ENCODE peak calls at places on chromosomes 13 and 19, in ten cellular contexts. One of them, this sample, is unnamed.

GRCh38 chr13:95624020-95624419 is 20.5 kb downstream of the DZIP1 start:
- DNase-seq in HCT116: peak
- DNase-seq in tibial nerve: no peak
- DNase-seq in endothelial cell: peak
- DNase-seq in fibroblast of the aortic adventitia: peak
- DNase-seq in psoas muscle: no peak
- DNase-seq in heart left ventricle: no peak
- DNase-seq in ovary: peak
- DNase-seq in glutamatergic neuron: no peak
- DNase-seq in endothelial cell of umbilical vein: peak
- DNase-seq in this sample: no peak

GRCh38 chr19:15680923-15681322 is 8.0 kb downstream of the CYP4F12 start:
- DNase-seq in endothelial cell: no peak
- DNase-seq in fibroblast of the aortic adventitia: no peak
- DNase-seq in HCT116: no peak
- DNase-seq in tibial nerve: no peak
- DNase-seq in endothelial cell of umbilical vein: no peak
- DNase-seq in heart left ventricle: no peak
- DNase-seq in glutamatergic neuron: no peak
- DNase-seq in psoas muscle: no peak
- DNase-seq in ovary: no peak
- DNase-seq in this sample: no peak

GRCh38 chr19:1259206-1259872 is 9.8 kb upstream of the CIRBP start:
- DNase-seq in tibial nerve: peak
- DNase-seq in glutamatergic neuron: peak
- DNase-seq in psoas muscle: peak
- DNase-seq in HCT116: no peak
- DNase-seq in ovary: peak
- DNase-seq in endothelial cell: peak
- DNase-seq in fibroblast of the aortic adventitia: peak
- DNase-seq in heart left ventricle: peak
- DNase-seq in endothelial cell of umbilical vein: peak
- DNase-seq in this sample: no peak

GRCh38 chr19:37470216-37470615 is 1.1 kb downstream of the ZNF570 start:
- DNase-seq in heart left ventricle: no peak
- DNase-seq in endothelial cell: no peak
- DNase-seq in HCT116: no peak
- DNase-seq in endothelial cell of umbilical vein: no peak
- DNase-seq in tibial nerve: no peak
- DNase-seq in ovary: no peak
- DNase-seq in psoas muscle: no peak
- DNase-seq in fibroblast of the aortic adventitia: no peak
- DNase-seq in glutamatergic neuron: no peak
- DNase-seq in this sample: no peak

GRCh38 chr13:112767506-112768471 is 78.0 kb downstream of the ATP11A start:
- DNase-seq in endothelial cell: no peak
- DNase-seq in ovary: no peak
- DNase-seq in heart left ventricle: no peak
- DNase-seq in glutamatergic neuron: no peak
- DNase-seq in psoas muscle: peak
- DNase-seq in tibial nerve: no peak
- DNase-seq in endothelial cell of umbilical vein: no peak
- DNase-seq in fibroblast of the aortic adventitia: no peak
- DNase-seq in HCT116: no peak
- DNase-seq in this sample: no peak

GRCh38 chr19:46759817-46760333 is 13.6 kb upstream of the STRN4 start:
- DNase-seq in endothelial cell: no peak
- DNase-seq in psoas muscle: peak
- DNase-seq in endothelial cell of umbilical vein: no peak
- DNase-seq in glutamatergic neuron: no peak
- DNase-seq in fibroblast of the aortic adventitia: peak
- DNase-seq in ovary: peak
- DNase-seq in HCT116: no peak
- DNase-seq in heart left ventricle: no peak
- DNase-seq in tibial nerve: peak
- DNase-seq in this sample: no peak

GRCh38 chr13:28831117-28831516 is 11.0 kb downstream of the MTUS2 start:
- DNase-seq in ovary: no peak
- DNase-seq in fibroblast of the aortic adventitia: no peak
- DNase-seq in endothelial cell of umbilical vein: no peak
- DNase-seq in endothelial cell: no peak
- DNase-seq in glutamatergic neuron: no peak
- DNase-seq in tibial nerve: no peak
- DNase-seq in psoas muscle: no peak
- DNase-seq in heart left ventricle: no peak
- DNase-seq in HCT116: no peak
- DNase-seq in this sample: no peak

GRCh38 chr13:47788844-47789243 is 212.2 kb downstream of the SUCLA2 start:
- DNase-seq in glutamatergic neuron: no peak
- DNase-seq in HCT116: no peak
- DNase-seq in heart left ventricle: no peak
- DNase-seq in fibroblast of the aortic adventitia: no peak
- DNase-seq in ovary: no peak
- DNase-seq in endothelial cell: no peak
- DNase-seq in tibial nerve: no peak
- DNase-seq in psoas muscle: no peak
- DNase-seq in endothelial cell of umbilical vein: no peak
- DNase-seq in this sample: no peak

GRCh38 chr19:44277331-44277730 is 17.6 kb downstream of the ZNF233 start:
- DNase-seq in endothelial cell of umbilical vein: no peak
- DNase-seq in endothelial cell: no peak
- DNase-seq in glutamatergic neuron: no peak
- DNase-seq in tibial nerve: no peak
- DNase-seq in heart left ventricle: no peak
- DNase-seq in psoas muscle: no peak
- DNase-seq in fibroblast of the aortic adventitia: no peak
- DNase-seq in HCT116: no peak
- DNase-seq in ovary: no peak
- DNase-seq in this sample: no peak

GRCh38 chr13:41011382-41011956 is 7.6 kb downstream of the ELF1 start:
- DNase-seq in heart left ventricle: no peak
- DNase-seq in endothelial cell: no peak
- DNase-seq in tibial nerve: no peak
- DNase-seq in fibroblast of the aortic adventitia: no peak
- DNase-seq in ovary: no peak
- DNase-seq in psoas muscle: no peak
- DNase-seq in endothelial cell of umbilical vein: no peak
- DNase-seq in glutamatergic neuron: no peak
- DNase-seq in HCT116: no peak
- DNase-seq in this sample: no peak

GRCh38 chr13:79482271-79482970 is 1.5 kb downstream of the NDFIP2 start:
- DNase-seq in glutamatergic neuron: no peak
- DNase-seq in HCT116: no peak
- DNase-seq in psoas muscle: no peak
- DNase-seq in fibroblast of the aortic adventitia: peak
- DNase-seq in ovary: no peak
- DNase-seq in heart left ventricle: no peak
- DNase-seq in tibial nerve: no peak
- DNase-seq in endothelial cell of umbilical vein: no peak
- DNase-seq in endothelial cell: no peak
- DNase-seq in this sample: no peak

GRCh38 chr13:110108348-110109139 is 198.4 kb downstream of the COL4A1 start:
- DNase-seq in HCT116: peak
- DNase-seq in endothelial cell of umbilical vein: peak
- DNase-seq in glutamatergic neuron: peak
- DNase-seq in psoas muscle: peak
- DNase-seq in fibroblast of the aortic adventitia: peak
- DNase-seq in endothelial cell: peak
- DNase-seq in tibial nerve: peak
- DNase-seq in ovary: peak
- DNase-seq in heart left ventricle: peak
- DNase-seq in this sample: peak

GRCh38 chr19:34588249-34588648 is 88.7 kb downstream of the SCGB2B2 start:
- DNase-seq in HCT116: peak
- DNase-seq in psoas muscle: no peak
- DNase-seq in tibial nerve: no peak
- DNase-seq in endothelial cell of umbilical vein: peak
- DNase-seq in ovary: no peak
- DNase-seq in glutamatergic neuron: no peak
- DNase-seq in fibroblast of the aortic adventitia: no peak
- DNase-seq in heart left ventricle: no peak
- DNase-seq in endothelial cell: no peak
- DNase-seq in this sample: peak

GRCh38 chr19:40280608-40281221 is 4.4 kb downstream of the AKT2 start:
- DNase-seq in endothelial cell of umbilical vein: no peak
- DNase-seq in heart left ventricle: no peak
- DNase-seq in glutamatergic neuron: no peak
- DNase-seq in psoas muscle: no peak
- DNase-seq in fibroblast of the aortic adventitia: no peak
- DNase-seq in tibial nerve: no peak
- DNase-seq in ovary: no peak
- DNase-seq in endothelial cell: no peak
- DNase-seq in HCT116: no peak
- DNase-seq in this sample: no peak

GRCh38 chr13:60679131-60679530 is 282.1 kb downstream of the TDRD3 start:
- DNase-seq in HCT116: no peak
- DNase-seq in psoas muscle: no peak
- DNase-seq in ovary: no peak
- DNase-seq in tibial nerve: no peak
- DNase-seq in heart left ventricle: no peak
- DNase-seq in fibroblast of the aortic adventitia: no peak
- DNase-seq in glutamatergic neuron: no peak
- DNase-seq in endothelial cell of umbilical vein: no peak
- DNase-seq in endothelial cell: no peak
- DNase-seq in this sample: no peak

GRCh38 chr19:39372047-39372802 is 18.7 kb downstream of the PAF1 start:
- DNase-seq in heart left ventricle: peak
- DNase-seq in HCT116: no peak
- DNase-seq in endothelial cell: no peak
- DNase-seq in tibial nerve: peak
- DNase-seq in ovary: peak
- DNase-seq in glutamatergic neuron: no peak
- DNase-seq in fibroblast of the aortic adventitia: peak
- DNase-seq in endothelial cell of umbilical vein: peak
- DNase-seq in psoas muscle: peak
- DNase-seq in this sample: peak

GRCh38 chr19:4811328-4812131 is 20.0 kb downstream of the TICAM1 start:
- DNase-seq in endothelial cell: peak
- DNase-seq in fibroblast of the aortic adventitia: peak
- DNase-seq in psoas muscle: peak
- DNase-seq in HCT116: peak
- DNase-seq in ovary: peak
- DNase-seq in heart left ventricle: peak
- DNase-seq in tibial nerve: peak
- DNase-seq in glutamatergic neuron: peak
- DNase-seq in endothelial cell of umbilical vein: peak
- DNase-seq in this sample: peak

GRCh38 chr19:17325881-17326594 is 8.6 kb downstream of the ANO8 start:
- DNase-seq in glutamatergic neuron: no peak
- DNase-seq in ovary: no peak
- DNase-seq in endothelial cell of umbilical vein: no peak
- DNase-seq in tibial nerve: peak
- DNase-seq in psoas muscle: no peak
- DNase-seq in heart left ventricle: no peak
- DNase-seq in fibroblast of the aortic adventitia: peak
- DNase-seq in endothelial cell: no peak
- DNase-seq in HCT116: no peak
- DNase-seq in this sample: no peak

GRCh38 chr13:108508263-108508662 is 121.1 kb upstream of the MYO16 start:
- DNase-seq in glutamatergic neuron: no peak
- DNase-seq in endothelial cell: peak
- DNase-seq in HCT116: peak
- DNase-seq in psoas muscle: no peak
- DNase-seq in fibroblast of the aortic adventitia: peak
- DNase-seq in heart left ventricle: no peak
- DNase-seq in tibial nerve: no peak
- DNase-seq in ovary: no peak
- DNase-seq in endothelial cell of umbilical vein: no peak
- DNase-seq in this sample: no peak
- TF ChIP-seq CTCF in glutamatergic neuron: peak
- TF ChIP-seq CTCF in endothelial cell: no peak
- TF ChIP-seq CTCF in HCT116: peak
- TF ChIP-seq CTCF in psoas muscle: peak
- TF ChIP-seq CTCF in fibroblast of the aortic adventitia: peak
- TF ChIP-seq CTCF in heart left ventricle: peak
- TF ChIP-seq CTCF in tibial nerve: peak
- TF ChIP-seq CTCF in ovary: no peak
- TF ChIP-seq CTCF in endothelial cell of umbilical vein: no peak
- TF ChIP-seq CTCF in this sample: no peak

GRCh38 chr13:33081666-33082065 is 65.4 kb downstream of the KL start:
- DNase-seq in tibial nerve: no peak
- DNase-seq in glutamatergic neuron: no peak
- DNase-seq in ovary: no peak
- DNase-seq in heart left ventricle: no peak
- DNase-seq in endothelial cell of umbilical vein: no peak
- DNase-seq in endothelial cell: no peak
- DNase-seq in HCT116: no peak
- DNase-seq in fibroblast of the aortic adventitia: no peak
- DNase-seq in psoas muscle: no peak
- DNase-seq in this sample: no peak
- TF ChIP-seq CTCF in tibial nerve: no peak
- TF ChIP-seq CTCF in glutamatergic neuron: no peak
- TF ChIP-seq CTCF in ovary: no peak
- TF ChIP-seq CTCF in heart left ventricle: no peak
- TF ChIP-seq CTCF in endothelial cell of umbilical vein: no peak
- TF ChIP-seq CTCF in endothelial cell: no peak
- TF ChIP-seq CTCF in HCT116: no peak
- TF ChIP-seq CTCF in fibroblast of the aortic adventitia: no peak
- TF ChIP-seq CTCF in psoas muscle: no peak
- TF ChIP-seq CTCF in this sample: no peak

DNA sequence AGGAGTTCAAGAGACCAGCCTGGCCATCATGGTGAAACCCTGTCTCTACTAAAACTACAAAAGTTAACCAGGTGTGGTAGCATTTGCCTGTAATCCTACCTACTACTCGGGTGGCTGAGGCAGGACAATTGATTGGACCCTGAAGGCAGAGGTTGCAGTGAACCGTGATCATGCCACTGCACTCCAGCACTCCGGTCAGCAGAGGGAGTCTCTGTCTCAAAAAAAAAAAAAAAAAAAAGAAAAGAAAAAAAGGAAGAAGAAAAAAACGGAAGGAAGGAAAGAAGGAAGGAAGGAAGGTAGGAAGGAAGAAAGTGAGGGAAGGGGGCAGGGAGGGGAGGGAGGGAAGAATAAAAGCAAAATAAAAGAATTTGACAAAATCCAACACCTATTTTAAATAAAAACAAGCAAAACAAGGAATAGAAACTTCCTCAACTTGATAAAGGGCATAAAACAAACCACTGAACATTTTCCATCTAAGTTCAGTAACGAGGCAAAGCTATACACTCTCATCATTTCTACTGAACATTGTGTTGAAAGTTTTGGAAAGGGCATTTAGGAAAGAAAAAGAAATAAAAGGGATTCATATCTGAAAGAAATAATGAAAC is 411.6 kb upstream of the SLITRK5 start:
- DNase-seq in psoas muscle: no peak
- DNase-seq in glutamatergic neuron: peak
- DNase-seq in heart left ventricle: no peak
- DNase-seq in endothelial cell: no peak
- DNase-seq in fibroblast of the aortic adventitia: no peak
- DNase-seq in tibial nerve: no peak
- DNase-seq in endothelial cell of umbilical vein: no peak
- DNase-seq in ovary: no peak
- DNase-seq in HCT116: peak
- DNase-seq in this sample: no peak
- TF ChIP-seq CTCF in psoas muscle: no peak
- TF ChIP-seq CTCF in glutamatergic neuron: peak
- TF ChIP-seq CTCF in heart left ventricle: peak
- TF ChIP-seq CTCF in endothelial cell: peak
- TF ChIP-seq CTCF in fibroblast of the aortic adventitia: peak
- TF ChIP-seq CTCF in tibial nerve: peak
- TF ChIP-seq CTCF in endothelial cell of umbilical vein: no peak
- TF ChIP-seq CTCF in ovary: no peak
- TF ChIP-seq CTCF in HCT116: peak
- TF ChIP-seq CTCF in this sample: no peak

GRCh38 chr19:51497666-51498065 is 3.9 kb downstream of the SIGLEC12 start:
- DNase-seq in endothelial cell: no peak
- DNase-seq in endothelial cell of umbilical vein: no peak
- DNase-seq in HCT116: no peak
- DNase-seq in ovary: no peak
- DNase-seq in heart left ventricle: no peak
- DNase-seq in glutamatergic neuron: no peak
- DNase-seq in fibroblast of the aortic adventitia: no peak
- DNase-seq in tibial nerve: no peak
- DNase-seq in psoas muscle: no peak
- DNase-seq in this sample: no peak
- TF ChIP-seq CTCF in endothelial cell: no peak
- TF ChIP-seq CTCF in endothelial cell of umbilical vein: no peak
- TF ChIP-seq CTCF in HCT116: no peak
- TF ChIP-seq CTCF in ovary: no peak
- TF ChIP-seq CTCF in heart left ventricle: no peak
- TF ChIP-seq CTCF in glutamatergic neuron: no peak
- TF ChIP-seq CTCF in fibroblast of the aortic adventitia: no peak
- TF ChIP-seq CTCF in tibial nerve: no peak
- TF ChIP-seq CTCF in psoas muscle: no peak
- TF ChIP-seq CTCF in this sample: no peak